ENCODE peak calls at places on chromosomes 2 and 18, in six cellular contexts. V is mesenchymal stem cell, L is IMR-90, G is H9, R is H1, Q is trophoblast cell. A is an unnamed sample.

GRCh38 chr2:57881998-57882884 is 164.4 kb upstream of the VRK2 start:
- DNase-seq in V (peak), L (peak), G (no peak), R (no peak), Q (peak), A (no peak)

GRCh38 chr18:59646228-59646945 is 50.8 kb downstream of the CCBE1 start:
- DNase-seq in V (no peak), L (no peak), G (peak), R (no peak), Q (no peak), A (no peak)

GRCh38 chr2:30208453-30208852 is 22.9 kb upstream of the LBH start:
- DNase-seq in V (peak), L (peak), G (peak), R (peak), Q (peak), A (peak)

GRCh38 chr18:50780144-50780543 is 39.7 kb downstream of the MRO start:
- DNase-seq in V (no peak), L (no peak), G (no peak), R (no peak), Q (no peak), A (no peak)

GRCh38 chr18:79616651-79617518 is 62.7 kb upstream of the CTDP1 start:
- DNase-seq in V (peak), L (peak), G (no peak), R (peak), Q (no peak), A (peak)

GRCh38 chr2:42136832-42137821 is 32.0 kb upstream of the EML4 start:
- DNase-seq in V (peak), L (no peak), G (no peak), R (no peak), Q (no peak), A (no peak)

GRCh38 chr18:24497052-24497754 is 36.8 kb downstream of the HRH4 start:
- DNase-seq in V (peak), L (peak), G (no peak), R (no peak), Q (peak), A (no peak)

GRCh38 chr18:36843199-36843598 is 14.3 kb downstream of the KIAA1328 start:
- DNase-seq in V (no peak), L (no peak), G (no peak), R (no peak), Q (no peak), A (no peak)

GRCh38 chr2:241577413-241578122 is 19.0 kb downstream of the BOK start:
- DNase-seq in V (no peak), L (peak), G (peak), R (no peak), Q (no peak), A (no peak)

GRCh38 chr2:127275356-127275755 is 18.6 kb downstream of the ERCC3 start:
- DNase-seq in V (no peak), L (no peak), G (no peak), R (no peak), Q (no peak), A (no peak)

GRCh38 chr2:188406414-188406813 is 114.7 kb downstream of the GULP1 start:
- DNase-seq in V (no peak), L (no peak), G (no peak), R (no peak), Q (no peak), A (no peak)

GRCh38 chr2:129887688-129888266 is 91.7 kb upstream of the RAB6C start:
- DNase-seq in V (no peak), L (no peak), G (no peak), R (no peak), Q (no peak), A (no peak)

GRCh38 chr2:44118257-44118656 is 50.4 kb upstream of the PPM1B start:
- DNase-seq in V (peak), L (peak), G (no peak), R (no peak), Q (peak), A (no peak)

GRCh38 chr2:15674637-15675455 is 83.2 kb downstream of the DDX1 start:
- DNase-seq in V (peak), L (no peak), G (no peak), R (no peak), Q (no peak), A (no peak)

GRCh38 chr2:144553379-144553778 is 33.5 kb upstream of the ZEB2 start:
- DNase-seq in V (peak), L (peak), G (no peak), R (no peak), Q (peak), A (no peak)

GRCh38 chr2:188512456-188512855 is 220.8 kb downstream of the GULP1 start:
- DNase-seq in V (peak), L (peak), G (no peak), R (no peak), Q (peak), A (no peak)

GRCh38 chr2:199659207-199659606 is 191.8 kb downstream of the FTCDNL1 start:
- DNase-seq in V (peak), L (peak), G (peak), R (peak), Q (peak), A (peak)

GRCh38 chr2:11022874-11023273 is 111.1 kb downstream of the KCNF1 start:
- DNase-seq in V (no peak), L (no peak), G (no peak), R (peak), Q (no peak), A (no peak)

GRCh38 chr18:60692277-60692676 is 319.7 kb upstream of the MC4R start:
- DNase-seq in V (no peak), L (no peak), G (no peak), R (no peak), Q (no peak), A (no peak)

GRCh38 chr2:180443896-180444295 is 436.8 kb upstream of the CWC22 start:
- DNase-seq in V (no peak), L (no peak), G (no peak), R (no peak), Q (no peak), A (no peak)

GRCh38 chr2:120866483-120867140 is 130.9 kb downstream of the GLI2 start:
- DNase-seq in V (no peak), L (no peak), G (no peak), R (no peak), Q (peak), A (no peak)

GRCh38 chr18:56130481-56130880 is 507.9 kb downstream of the TXNL1 start:
- DNase-seq in V (peak), L (no peak), G (no peak), R (no peak), Q (no peak), A (no peak)

GRCh38 chr2:230134496-230135073 is 65.9 kb upstream of the SLC16A14 start:
- DNase-seq in V (peak), L (peak), G (no peak), R (no peak), Q (peak), A (no peak)

GRCh38 chr2:133836220-133836619 is 268.0 kb upstream of the NCKAP5 start:
- DNase-seq in V (no peak), L (no peak), G (no peak), R (no peak), Q (no peak), A (no peak)

GRCh38 chr2:157627594-157628281 is 926 bp downstream of the ACVR1C start:
- DNase-seq in V (no peak), L (peak), G (peak), R (no peak), Q (no peak), A (peak)

GRCh38 chr2:28393115-28393836 is 618 bp downstream of the FOSL2 start:
- DNase-seq in V (peak), L (peak), G (no peak), R (peak), Q (peak), A (no peak)

GRCh38 chr2:202005272-202005887 is 28.3 kb upstream of the FZD7 start:
- DNase-seq in V (no peak), L (no peak), G (no peak), R (no peak), Q (no peak), A (no peak)

GRCh38 chr2:167942495-167943081 is 304.8 kb downstream of the STK39 start:
- DNase-seq in V (no peak), L (no peak), G (no peak), R (no peak), Q (no peak), A (no peak)

GRCh38 chr2:167192833-167193232 is 304.6 kb downstream of the XIRP2 start:
- DNase-seq in V (no peak), L (peak), G (no peak), R (no peak), Q (no peak), A (no peak)

GRCh38 chr2:80947601-80948130 is 643.1 kb upstream of the LRRTM1 start:
- DNase-seq in V (no peak), L (no peak), G (no peak), R (no peak), Q (no peak), A (no peak)

GRCh38 chr2:85905187-85905666 is 16.4 kb upstream of the ST3GAL5 start:
- DNase-seq in V (peak), L (peak), G (no peak), R (no peak), Q (no peak), A (no peak)

GRCh38 chr2:67448648-67449047 is 51.5 kb downstream of the ETAA1 start:
- DNase-seq in V (no peak), L (no peak), G (no peak), R (no peak), Q (no peak), A (no peak)

GRCh38 chr2:111068435-111069058 is 52.2 kb upstream of the BCL2L11 start:
- DNase-seq in V (no peak), L (no peak), G (peak), R (no peak), Q (peak), A (no peak)

GRCh38 chr18:40159141-40160017 is 1795.7 kb upstream of the PIK3C3 start:
- DNase-seq in V (peak), L (peak), G (no peak), R (no peak), Q (peak), A (peak)

GRCh38 chr2:145919507-145919906 is 1399.6 kb upstream of the ZEB2 start:
- DNase-seq in V (no peak), L (peak), G (no peak), R (no peak), Q (no peak), A (no peak)

GRCh38 chr18:3044931-3045698 is 32.2 kb upstream of the LPIN2 start:
- DNase-seq in V (no peak), L (no peak), G (no peak), R (no peak), Q (peak), A (no peak)

DNA sequence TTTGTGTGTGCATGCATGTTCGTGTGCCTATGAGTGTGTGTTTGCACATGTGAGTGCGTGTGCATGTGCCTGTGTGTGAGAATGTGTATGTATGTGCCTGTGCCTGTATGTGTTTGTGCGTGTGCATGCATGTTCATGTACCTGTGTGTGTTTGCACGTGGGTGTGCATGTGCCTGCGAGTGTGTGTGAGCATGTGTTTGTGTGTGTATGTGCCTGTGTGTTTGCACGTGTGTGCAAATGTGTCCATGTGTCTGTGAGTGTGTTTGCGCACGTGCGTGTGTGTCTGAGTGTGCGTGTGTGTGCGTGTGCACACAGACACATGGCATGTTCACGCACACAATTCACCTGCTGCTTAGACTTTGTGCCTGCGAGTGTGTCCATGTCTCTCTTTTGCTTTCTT is 853.5 kb upstream of the SALL3 start:
- DNase-seq in V (no peak), L (no peak), G (no peak), R (no peak), Q (no peak), A (no peak)
- H3K18ac ChIP-seq in V (no peak), L (no peak), G (no peak), R (no peak), Q (no peak), A (peak)

GRCh38 chr2:142748559-142749099 is 128.8 kb upstream of the KYNU start:
- DNase-seq in V (no peak), L (no peak), G (no peak), R (no peak), Q (no peak), A (no peak)

GRCh38 chr2:142750858-142751257 is 126.6 kb upstream of the KYNU start:
- DNase-seq in V (no peak), L (no peak), G (no peak), R (no peak), Q (no peak), A (no peak)

GRCh38 chr2:142741764-142742269 is 135.6 kb upstream of the KYNU start:
- DNase-seq in V (no peak), L (peak), G (no peak), R (no peak), Q (no peak), A (no peak)

GRCh38 chr2:142742301-142743214 is 134.9 kb upstream of the KYNU start:
- DNase-seq in V (peak), L (peak), G (no peak), R (no peak), Q (no peak), A (no peak)

DNA sequence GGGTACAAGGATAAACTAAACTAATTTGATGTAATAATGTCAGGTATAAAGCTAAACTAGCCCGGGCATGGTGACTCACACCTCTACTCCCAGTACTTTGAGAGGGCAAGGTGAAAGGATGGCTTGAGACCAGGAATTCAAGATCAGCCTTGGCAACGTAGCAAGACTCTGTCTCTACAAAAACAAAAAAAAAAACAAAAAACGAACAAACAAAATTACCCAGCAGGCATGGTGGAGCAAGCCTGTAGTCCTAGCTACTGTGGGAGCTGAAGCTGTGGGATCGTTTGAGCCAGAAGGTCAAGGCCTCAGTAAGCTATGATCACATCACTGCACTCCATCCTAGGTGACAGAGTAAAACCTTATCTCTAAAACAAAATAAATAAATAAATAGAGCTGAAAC is 131.8 kb upstream of the KYNU start:
- DNase-seq in V (no peak), L (no peak), G (no peak), R (no peak), Q (no peak), A (no peak)
- H2AFZ ChIP-seq in V (no peak), L (no peak), G (no peak), R (no peak), Q (no peak), A (no peak)

GRCh38 chr2:233208382-233209116 is 42.9 kb upstream of the ATG16L1 start:
- DNase-seq in V (no peak), L (no peak), G (no peak), R (no peak), Q (no peak), A (no peak)
- H3K18ac ChIP-seq in V (no peak), L (no peak), G (no peak), R (peak), Q (no peak), A (peak)

GRCh38 chr18:54436501-54436900 is 78.8 kb downstream of the C18orf54 start:
- DNase-seq in V (no peak), L (no peak), G (no peak), R (no peak), Q (peak), A (no peak)
- H2AFZ ChIP-seq in V (no peak), L (no peak), G (no peak), R (no peak), Q (no peak), A (no peak)

GRCh38 chr2:132668189-132668833 is 1.7 kb downstream of the LYPD1 start:
- DNase-seq in V (peak), L (no peak), G (peak), R (peak), Q (no peak), A (no peak)
- H3K18ac ChIP-seq in V (no peak), L (no peak), G (no peak), R (no peak), Q (no peak), A (peak)

DNA sequence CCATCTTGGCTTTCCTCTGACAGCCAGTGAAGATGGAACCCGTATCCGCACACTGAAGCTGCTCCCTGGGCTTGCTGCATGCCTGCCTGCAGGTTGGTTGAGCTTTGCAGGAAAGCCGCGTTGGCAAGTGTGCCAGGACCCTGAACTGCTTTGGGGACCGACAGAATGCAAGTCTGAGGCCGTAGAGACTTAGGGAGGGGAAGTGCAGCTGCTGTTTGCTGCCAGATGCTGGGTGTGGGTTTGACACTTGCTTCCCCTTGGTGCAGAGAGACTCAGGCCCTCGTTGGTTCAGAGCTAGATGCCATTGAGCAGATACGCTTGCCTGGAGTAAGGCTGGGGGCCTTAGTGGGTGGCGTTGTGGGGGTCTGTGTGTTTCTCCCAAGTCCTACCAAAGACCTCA is 13.1 kb upstream of the PHLPP1 start:
- DNase-seq in V (no peak), L (no peak), G (no peak), R (no peak), Q (no peak), A (no peak)
- H2AFZ ChIP-seq in V (no peak), L (no peak), G (no peak), R (peak), Q (no peak), A (no peak)

GRCh38 chr2:239147376-239147775 is 253.4 kb downstream of the HDAC4 start:
- DNase-seq in V (no peak), L (no peak), G (no peak), R (no peak), Q (no peak), A (no peak)
- H3K18ac ChIP-seq in V (no peak), L (no peak), G (no peak), R (no peak), Q (no peak), A (no peak)

GRCh38 chr2:224114428-224114827 is 75.3 kb upstream of the SERPINE2 start:
- DNase-seq in V (no peak), L (no peak), G (no peak), R (no peak), Q (no peak), A (no peak)

GRCh38 chr2:224109710-224110109 is 70.6 kb upstream of the SERPINE2 start:
- DNase-seq in V (no peak), L (no peak), G (no peak), R (no peak), Q (no peak), A (no peak)

GRCh38 chr2:224110811-224111210 is 71.7 kb upstream of the SERPINE2 start:
- DNase-seq in V (no peak), L (no peak), G (no peak), R (no peak), Q (no peak), A (no peak)

GRCh38 chr2:224106794-224107193 is 67.7 kb upstream of the SERPINE2 start:
- DNase-seq in V (no peak), L (no peak), G (no peak), R (no peak), Q (peak), A (no peak)

GRCh38 chr2:224111576-224111975 is 72.5 kb upstream of the SERPINE2 start:
- DNase-seq in V (peak), L (peak), G (no peak), R (no peak), Q (peak), A (no peak)
- H2AFZ ChIP-seq in V (no peak), L (peak), G (no peak), R (no peak), Q (no peak), A (no peak)